ENCODE peak calls at places on chromosomes 6 and 20, in seven cellular contexts. U is heart right ventricle, G is pancreas, X is ovary, J is spleen, B is heart left ventricle, V is stomach. E is an unnamed sample.

GRCh38 chr6:154933181-154933827 is 61.8 kb upstream of the TIAM2 start:
- DNase-seq in V (no peak), G (no peak), B (no peak), X (no peak), J (no peak), U (no peak), E (no peak)

GRCh38 chr6:52877168-52877567 is 32.3 kb downstream of the GSTA3 start:
- DNase-seq in G (no peak), X (no peak), U (no peak), V (no peak), B (no peak), J (no peak), E (no peak)

GRCh38 chr6:90393232-90393884 is 96.7 kb upstream of the BACH2 start:
- DNase-seq in V (peak; percentile 53), J (peak; percentile 82), U (no peak), X (peak; percentile 62), B (peak; percentile 43), G (no peak), E (peak; percentile 66)

GRCh38 chr6:35757461-35758123 is 18.8 kb upstream of the CLPSL2 start:
- DNase-seq in V (no peak), J (no peak), G (no peak), U (no peak), X (no peak), B (no peak), E (peak; percentile 68)

GRCh38 chr6:106637051-106637717 is 7.8 kb downstream of the QRSL1 start:
- DNase-seq in B (no peak), G (no peak), X (no peak), U (no peak), V (no peak), J (no peak), E (no peak)

GRCh38 chr6:88867841-88868558 is 95.4 kb downstream of the RNGTT start:
- DNase-seq in J (no peak), V (no peak), B (no peak), U (no peak), G (no peak), X (no peak), E (no peak)

GRCh38 chr6:107716688-107717089 is 107.4 kb downstream of the SCML4 start:
- DNase-seq in V (no peak), G (no peak), B (no peak), X (no peak), U (no peak), J (peak; percentile 82), E (peak; percentile 78)

GRCh38 chr20:51661609-51662178 is 106.5 kb downstream of the ATP9A start:
- DNase-seq in B (no peak), V (no peak), J (no peak), U (no peak), X (no peak), G (no peak), E (no peak)

GRCh38 chr20:2136275-2136674 is 34.6 kb downstream of the STK35 start:
- DNase-seq in G (no peak), U (no peak), V (no peak), B (peak; percentile 44), J (no peak), X (no peak), E (no peak)

GRCh38 chr20:33827629-33828325 is 16.6 kb downstream of the CHMP4B start:
- DNase-seq in J (no peak), V (no peak), U (no peak), X (no peak), B (no peak), G (no peak), E (no peak)

GRCh38 chr6:10564975-10565374 is 43.8 kb downstream of the GCNT2 start:
- DNase-seq in J (no peak), X (no peak), U (no peak), B (no peak), V (no peak), G (no peak), E (no peak)

GRCh38 chr20:19504251-19504650 is 253.8 kb upstream of the RIN2 start:
- DNase-seq in B (no peak), V (no peak), G (no peak), X (no peak), J (no peak), U (no peak), E (no peak)

GRCh38 chr6:53244958-53245357 is 96.3 kb upstream of the GCM1 start:
- DNase-seq in J (peak; percentile 87), B (no peak), V (no peak), G (no peak), U (no peak), X (no peak), E (no peak)

GRCh38 chr6:138107078-138107751 is at the start of gene PERP:
- DNase-seq in J (peak; percentile 89), B (peak; percentile 69), V (peak; percentile 86), G (peak; percentile 84), X (peak; percentile 63), U (peak; percentile 73), E (peak; percentile 28)

GRCh38 chr20:47810116-47810672 is 24.9 kb upstream of the SULF2 start:
- DNase-seq in J (peak; percentile 12), G (no peak), U (no peak), X (no peak), B (no peak), V (no peak), E (no peak)

GRCh38 chr6:126880926-126881325 is 237.5 kb upstream of the RSPO3 start:
- DNase-seq in G (no peak), B (no peak), V (no peak), X (no peak), J (no peak), U (no peak), E (peak; percentile 22)

GRCh38 chr6:158633127-158633526 is 11.4 kb downstream of the DYNLT1 start:
- DNase-seq in V (peak; percentile 15), J (no peak), B (no peak), X (peak; percentile 25), U (no peak), G (no peak), E (no peak)

GRCh38 chr6:158631678-158632537 is 12.6 kb downstream of the DYNLT1 start:
- DNase-seq in B (peak; percentile 87), G (no peak), V (peak; percentile 74), U (peak; percentile 81), J (no peak), X (peak; percentile 69), E (no peak)

GRCh38 chr6:158629376-158630221 is 14.9 kb downstream of the DYNLT1 start:
- DNase-seq in U (no peak), B (no peak), G (peak; percentile 38), V (peak; percentile 39), X (no peak), J (no peak), E (no peak)

GRCh38 chr6:158628542-158628941 is 16.0 kb downstream of the DYNLT1 start:
- DNase-seq in U (no peak), V (peak; percentile 24), J (no peak), G (no peak), B (no peak), X (no peak), E (no peak)

GRCh38 chr6:158630944-158631616 is 13.5 kb downstream of the DYNLT1 start:
- DNase-seq in X (peak; percentile 80), J (no peak), U (peak; percentile 69), G (no peak), V (peak; percentile 81), B (peak; percentile 66), E (no peak)
- H3K4me3 ChIP-seq in X (no peak overlapping the region), J (no peak overlapping the region), U (no peak overlapping the region), G (no peak overlapping the region), V (no peak overlapping the region), B (no peak overlapping the region), E (no peak overlapping the region)

GRCh38 chr20:53801609-53802370 is 208.2 kb upstream of the ZNF217 start:
- DNase-seq in V (no peak), U (no peak), X (no peak), B (no peak), J (no peak), G (no peak), E (no peak)
- H3K27ac ChIP-seq in V (no peak overlapping the region), U (no peak overlapping the region), X (no peak overlapping the region), B (no peak overlapping the region), J (no peak overlapping the region), G (no peak overlapping the region), E (no peak overlapping the region)

GRCh38 chr6:47631248-47632196 is 66.9 kb upstream of the ADGRF4 start:
- DNase-seq in B (no peak), V (no peak), X (no peak), J (no peak), U (no peak), G (no peak), E (peak; percentile 77)
- TF ChIP-seq CTCF in B (peak; percentile 65), V (peak; percentile 52), X (no peak), J (no peak), U (peak; percentile 60), G (peak; percentile 64), E (peak; percentile 66)

GRCh38 chr6:43669050-43669921 is 18.3 kb downstream of the MRPS18A start:
- DNase-seq in J (no peak), G (no peak), B (peak; percentile 79), X (peak; percentile 80), U (peak; percentile 77), V (peak; percentile 47), E (no peak)
- H3K4me3 ChIP-seq in J (no peak overlapping the region), G (no peak overlapping the region), B (no peak overlapping the region), X (no peak overlapping the region), U (no peak overlapping the region), V (no peak overlapping the region), E (no peak overlapping the region)

DNA sequence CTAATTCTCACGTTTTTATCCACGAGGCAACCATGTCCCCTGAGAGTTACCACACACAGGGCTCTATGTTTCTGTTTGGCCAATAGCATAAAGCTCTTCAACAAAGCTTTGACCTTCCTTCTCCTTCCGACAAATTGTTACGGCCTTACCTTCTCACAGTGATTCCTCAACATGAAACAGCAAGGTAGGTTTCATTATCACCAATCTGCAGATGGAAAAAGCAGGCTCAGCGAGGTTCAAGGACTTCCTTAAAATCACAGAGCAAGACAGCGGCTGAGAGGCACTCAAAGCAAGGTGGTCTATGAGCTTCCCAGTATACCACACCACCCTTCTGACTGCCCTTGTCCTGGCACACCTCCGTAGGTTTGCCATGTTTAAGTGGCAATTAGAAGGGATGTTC is 360.0 kb downstream of the CD83 start:
- DNase-seq in B (no peak), V (no peak), X (no peak), G (no peak), J (no peak), U (no peak), E (no peak)
- H3K27ac ChIP-seq in B (peak overlapping the region; percentile 66), V (peak overlapping the region; percentile 61), X (no peak overlapping the region), G (no peak overlapping the region), J (no peak overlapping the region), U (no peak overlapping the region), E (no peak overlapping the region)

GRCh38 chr20:39532205-39532604 is 570.1 kb downstream of the DHX35 start:
- DNase-seq in J (no peak), U (no peak), X (no peak), G (no peak), V (no peak), B (no peak), E (no peak)

GRCh38 chr20:39538317-39538716 is 576.2 kb downstream of the DHX35 start:
- DNase-seq in V (no peak), J (no peak), B (no peak), U (no peak), X (no peak), G (no peak), E (no peak)

GRCh38 chr20:39533858-39534257 is 571.7 kb downstream of the DHX35 start:
- DNase-seq in V (no peak), X (no peak), G (no peak), B (no peak), U (no peak), J (no peak), E (no peak)

DNA sequence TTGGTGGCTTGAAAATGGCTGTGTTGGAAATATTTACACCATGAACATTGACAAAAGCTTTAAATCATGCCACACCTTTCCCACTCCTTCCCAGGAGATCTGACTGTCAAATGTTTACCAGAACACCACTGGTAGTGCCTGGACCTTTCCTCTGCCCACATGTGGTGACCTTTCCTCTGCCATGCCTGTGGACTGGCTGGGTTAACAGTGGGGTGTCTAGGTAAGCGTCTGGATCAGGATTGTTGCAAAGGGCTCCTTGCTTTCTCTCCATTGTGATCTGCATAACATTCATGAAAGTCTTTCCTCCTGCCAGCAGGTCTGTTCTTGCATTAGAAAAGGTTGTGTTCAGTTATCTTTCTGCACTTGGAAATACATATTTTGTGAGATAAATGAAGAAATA is 572.7 kb downstream of the DHX35 start:
- DNase-seq in G (no peak), B (no peak), U (no peak), J (no peak), V (no peak), X (no peak), E (no peak)
- TF ChIP-seq CTCF in G (no peak), B (no peak), U (no peak), J (no peak), V (no peak), X (no peak), E (no peak)